ENCODE peak calls at places on chromosomes 5 and 9, in seven cellular contexts. One of them, this sample, is unnamed.

GRCh38 chr9:89863837-89864236 is 259.0 kb downstream of the GADD45G start:
- DNase-seq in spleen: peak
- DNase-seq in activated CD8-positive, alpha-beta T cell treated with anti-CD3 and anti-CD28 coated beads for 36 hours: no peak
- DNase-seq in fibroblast of lung: no peak
- DNase-seq in right atrium auricular region: no peak
- DNase-seq in natural killer cell: no peak
- DNase-seq in fibroblast of pulmonary artery: no peak
- DNase-seq in this sample: no peak

GRCh38 chr9:114002986-114003740 is 74.9 kb downstream of the AMBP start:
- DNase-seq in spleen: peak
- DNase-seq in activated CD8-positive, alpha-beta T cell treated with anti-CD3 and anti-CD28 coated beads for 36 hours: no peak
- DNase-seq in fibroblast of lung: peak
- DNase-seq in right atrium auricular region: peak
- DNase-seq in natural killer cell: no peak
- DNase-seq in fibroblast of pulmonary artery: no peak
- DNase-seq in this sample: peak

GRCh38 chr5:141960018-141960417 is 2.0 kb upstream of the PCDH12 start:
- DNase-seq in spleen: peak
- DNase-seq in activated CD8-positive, alpha-beta T cell treated with anti-CD3 and anti-CD28 coated beads for 36 hours: peak
- DNase-seq in fibroblast of lung: no peak
- DNase-seq in right atrium auricular region: no peak
- DNase-seq in natural killer cell: no peak
- DNase-seq in fibroblast of pulmonary artery: no peak
- DNase-seq in this sample: no peak

GRCh38 chr5:139472410-139473030 is 1.7 kb downstream of the SMIM33 start:
- DNase-seq in spleen: no peak
- DNase-seq in activated CD8-positive, alpha-beta T cell treated with anti-CD3 and anti-CD28 coated beads for 36 hours: no peak
- DNase-seq in fibroblast of lung: no peak
- DNase-seq in right atrium auricular region: no peak
- DNase-seq in natural killer cell: no peak
- DNase-seq in fibroblast of pulmonary artery: no peak
- DNase-seq in this sample: no peak

GRCh38 chr9:126347093-126347492 is 20.5 kb downstream of the MVB12B start:
- DNase-seq in spleen: no peak
- DNase-seq in activated CD8-positive, alpha-beta T cell treated with anti-CD3 and anti-CD28 coated beads for 36 hours: no peak
- DNase-seq in fibroblast of lung: no peak
- DNase-seq in right atrium auricular region: no peak
- DNase-seq in natural killer cell: no peak
- DNase-seq in fibroblast of pulmonary artery: no peak
- DNase-seq in this sample: no peak

GRCh38 chr5:29994519-29994918 is 1199.0 kb upstream of the CDH6 start:
- DNase-seq in spleen: no peak
- DNase-seq in activated CD8-positive, alpha-beta T cell treated with anti-CD3 and anti-CD28 coated beads for 36 hours: no peak
- DNase-seq in fibroblast of lung: no peak
- DNase-seq in right atrium auricular region: no peak
- DNase-seq in natural killer cell: no peak
- DNase-seq in fibroblast of pulmonary artery: no peak
- DNase-seq in this sample: no peak

GRCh38 chr5:96968614-96969013 is 32.7 kb downstream of the LNPEP start:
- DNase-seq in spleen: no peak
- DNase-seq in activated CD8-positive, alpha-beta T cell treated with anti-CD3 and anti-CD28 coated beads for 36 hours: no peak
- DNase-seq in fibroblast of lung: no peak
- DNase-seq in right atrium auricular region: no peak
- DNase-seq in natural killer cell: no peak
- DNase-seq in fibroblast of pulmonary artery: no peak
- DNase-seq in this sample: no peak

GRCh38 chr5:31442253-31442820 is 89.6 kb downstream of the DROSHA start:
- DNase-seq in spleen: no peak
- DNase-seq in activated CD8-positive, alpha-beta T cell treated with anti-CD3 and anti-CD28 coated beads for 36 hours: no peak
- DNase-seq in fibroblast of lung: peak
- DNase-seq in right atrium auricular region: no peak
- DNase-seq in natural killer cell: no peak
- DNase-seq in fibroblast of pulmonary artery: peak
- DNase-seq in this sample: no peak

GRCh38 chr9:5326187-5326586 is 13.5 kb downstream of the RLN1 start:
- DNase-seq in spleen: no peak
- DNase-seq in activated CD8-positive, alpha-beta T cell treated with anti-CD3 and anti-CD28 coated beads for 36 hours: no peak
- DNase-seq in fibroblast of lung: no peak
- DNase-seq in right atrium auricular region: no peak
- DNase-seq in natural killer cell: no peak
- DNase-seq in fibroblast of pulmonary artery: no peak
- DNase-seq in this sample: no peak

GRCh38 chr9:20989923-20990341 is 41.5 kb downstream of the HACD4 start:
- DNase-seq in spleen: peak
- DNase-seq in activated CD8-positive, alpha-beta T cell treated with anti-CD3 and anti-CD28 coated beads for 36 hours: no peak
- DNase-seq in fibroblast of lung: peak
- DNase-seq in right atrium auricular region: no peak
- DNase-seq in natural killer cell: no peak
- DNase-seq in fibroblast of pulmonary artery: no peak
- DNase-seq in this sample: peak

GRCh38 chr5:13251623-13252367 is 692.7 kb downstream of the DNAH5 start:
- DNase-seq in spleen: no peak
- DNase-seq in activated CD8-positive, alpha-beta T cell treated with anti-CD3 and anti-CD28 coated beads for 36 hours: no peak
- DNase-seq in fibroblast of lung: peak
- DNase-seq in right atrium auricular region: no peak
- DNase-seq in natural killer cell: no peak
- DNase-seq in fibroblast of pulmonary artery: peak
- DNase-seq in this sample: no peak

GRCh38 chr9:101530076-101530711 is 3.5 kb upstream of the RNF20 start:
- DNase-seq in spleen: no peak
- DNase-seq in activated CD8-positive, alpha-beta T cell treated with anti-CD3 and anti-CD28 coated beads for 36 hours: peak
- DNase-seq in fibroblast of lung: peak
- DNase-seq in right atrium auricular region: peak
- DNase-seq in natural killer cell: peak
- DNase-seq in fibroblast of pulmonary artery: peak
- DNase-seq in this sample: peak

GRCh38 chr5:119285070-119285916 is 70.5 kb upstream of the TNFAIP8 start:
- DNase-seq in spleen: no peak
- DNase-seq in activated CD8-positive, alpha-beta T cell treated with anti-CD3 and anti-CD28 coated beads for 36 hours: no peak
- DNase-seq in fibroblast of lung: peak
- DNase-seq in right atrium auricular region: no peak
- DNase-seq in natural killer cell: no peak
- DNase-seq in fibroblast of pulmonary artery: no peak
- DNase-seq in this sample: no peak

GRCh38 chr5:169534311-169534880 is 49.2 kb upstream of the SPDL1 start:
- DNase-seq in spleen: no peak
- DNase-seq in activated CD8-positive, alpha-beta T cell treated with anti-CD3 and anti-CD28 coated beads for 36 hours: no peak
- DNase-seq in fibroblast of lung: peak
- DNase-seq in right atrium auricular region: no peak
- DNase-seq in natural killer cell: no peak
- DNase-seq in fibroblast of pulmonary artery: no peak
- DNase-seq in this sample: no peak

GRCh38 chr9:14314929-14315753 is 1.2 kb upstream of the NFIB start:
- DNase-seq in spleen: peak
- DNase-seq in activated CD8-positive, alpha-beta T cell treated with anti-CD3 and anti-CD28 coated beads for 36 hours: no peak
- DNase-seq in fibroblast of lung: peak
- DNase-seq in right atrium auricular region: peak
- DNase-seq in natural killer cell: no peak
- DNase-seq in fibroblast of pulmonary artery: peak
- DNase-seq in this sample: no peak

GRCh38 chr9:136644593-136645342 is 17.9 kb upstream of the EGFL7 start:
- DNase-seq in spleen: peak
- DNase-seq in activated CD8-positive, alpha-beta T cell treated with anti-CD3 and anti-CD28 coated beads for 36 hours: peak
- DNase-seq in fibroblast of lung: no peak
- DNase-seq in right atrium auricular region: peak
- DNase-seq in natural killer cell: peak
- DNase-seq in fibroblast of pulmonary artery: no peak
- DNase-seq in this sample: peak

GRCh38 chr5:72552041-72552557 is 44.9 kb upstream of the ZNF366 start:
- DNase-seq in spleen: no peak
- DNase-seq in activated CD8-positive, alpha-beta T cell treated with anti-CD3 and anti-CD28 coated beads for 36 hours: no peak
- DNase-seq in fibroblast of lung: peak
- DNase-seq in right atrium auricular region: no peak
- DNase-seq in natural killer cell: no peak
- DNase-seq in fibroblast of pulmonary artery: peak
- DNase-seq in this sample: no peak

GRCh38 chr5:93497101-93497500 is 83.9 kb downstream of the NR2F1-AS1 start:
- DNase-seq in spleen: no peak
- DNase-seq in activated CD8-positive, alpha-beta T cell treated with anti-CD3 and anti-CD28 coated beads for 36 hours: no peak
- DNase-seq in fibroblast of lung: peak
- DNase-seq in right atrium auricular region: no peak
- DNase-seq in natural killer cell: no peak
- DNase-seq in fibroblast of pulmonary artery: peak
- DNase-seq in this sample: no peak

GRCh38 chr5:61301345-61301744 is 30.7 kb upstream of the ZSWIM6 start:
- DNase-seq in spleen: no peak
- DNase-seq in activated CD8-positive, alpha-beta T cell treated with anti-CD3 and anti-CD28 coated beads for 36 hours: no peak
- DNase-seq in fibroblast of lung: peak
- DNase-seq in right atrium auricular region: no peak
- DNase-seq in natural killer cell: no peak
- DNase-seq in fibroblast of pulmonary artery: peak
- DNase-seq in this sample: no peak
- TF ChIP-seq CTCF in spleen: no peak
- TF ChIP-seq CTCF in activated CD8-positive, alpha-beta T cell treated with anti-CD3 and anti-CD28 coated beads for 36 hours: no peak
- TF ChIP-seq CTCF in fibroblast of lung: peak
- TF ChIP-seq CTCF in right atrium auricular region: no peak
- TF ChIP-seq CTCF in natural killer cell: no peak
- TF ChIP-seq CTCF in fibroblast of pulmonary artery: peak
- TF ChIP-seq CTCF in this sample: no peak

GRCh38 chr9:18299449-18299848 is 174.5 kb upstream of the ADAMTSL1 start:
- DNase-seq in spleen: no peak
- DNase-seq in activated CD8-positive, alpha-beta T cell treated with anti-CD3 and anti-CD28 coated beads for 36 hours: no peak
- DNase-seq in fibroblast of lung: no peak
- DNase-seq in right atrium auricular region: no peak
- DNase-seq in natural killer cell: no peak
- DNase-seq in fibroblast of pulmonary artery: no peak
- DNase-seq in this sample: no peak

GRCh38 chr9:18297532-18297872 is 176.5 kb upstream of the ADAMTSL1 start:
- DNase-seq in spleen: no peak
- DNase-seq in activated CD8-positive, alpha-beta T cell treated with anti-CD3 and anti-CD28 coated beads for 36 hours: no peak
- DNase-seq in fibroblast of lung: no peak
- DNase-seq in right atrium auricular region: no peak
- DNase-seq in natural killer cell: no peak
- DNase-seq in fibroblast of pulmonary artery: no peak
- DNase-seq in this sample: no peak

GRCh38 chr9:18296702-18297531 is 177.0 kb upstream of the ADAMTSL1 start:
- DNase-seq in spleen: no peak
- DNase-seq in activated CD8-positive, alpha-beta T cell treated with anti-CD3 and anti-CD28 coated beads for 36 hours: no peak
- DNase-seq in fibroblast of lung: peak
- DNase-seq in right atrium auricular region: no peak
- DNase-seq in natural killer cell: no peak
- DNase-seq in fibroblast of pulmonary artery: peak
- DNase-seq in this sample: no peak

DNA sequence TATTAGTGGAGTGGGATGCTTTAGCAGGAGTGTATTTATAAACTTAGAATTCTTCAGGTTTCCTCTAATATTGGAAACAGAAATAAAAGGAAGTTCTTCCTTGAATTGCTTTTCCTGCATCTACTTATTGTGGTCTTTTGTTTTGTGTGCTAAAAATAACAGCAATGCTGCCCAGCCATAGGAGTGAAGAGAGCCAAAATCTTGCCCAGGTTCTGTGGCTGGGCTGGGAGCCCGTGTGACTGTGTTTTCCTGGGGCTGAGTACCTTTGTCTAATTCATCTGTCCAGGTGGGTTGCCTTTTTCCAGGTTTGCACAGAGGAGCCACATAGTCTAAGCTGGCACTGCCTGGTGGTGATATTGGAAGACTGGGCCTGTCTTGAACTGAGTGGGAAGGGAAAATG is 179.7 kb upstream of the ADAMTSL1 start:
- DNase-seq in spleen: no peak
- DNase-seq in activated CD8-positive, alpha-beta T cell treated with anti-CD3 and anti-CD28 coated beads for 36 hours: no peak
- DNase-seq in fibroblast of lung: no peak
- DNase-seq in right atrium auricular region: no peak
- DNase-seq in natural killer cell: no peak
- DNase-seq in fibroblast of pulmonary artery: no peak
- DNase-seq in this sample: no peak
- TF ChIP-seq CTCF in spleen: no peak
- TF ChIP-seq CTCF in activated CD8-positive, alpha-beta T cell treated with anti-CD3 and anti-CD28 coated beads for 36 hours: no peak
- TF ChIP-seq CTCF in fibroblast of lung: no peak
- TF ChIP-seq CTCF in right atrium auricular region: no peak
- TF ChIP-seq CTCF in natural killer cell: no peak
- TF ChIP-seq CTCF in fibroblast of pulmonary artery: no peak
- TF ChIP-seq CTCF in this sample: no peak

GRCh38 chr5:149833116-149833827 is 103.2 kb downstream of the PPARGC1B start:
- DNase-seq in spleen: peak
- DNase-seq in activated CD8-positive, alpha-beta T cell treated with anti-CD3 and anti-CD28 coated beads for 36 hours: no peak
- DNase-seq in fibroblast of lung: no peak
- DNase-seq in right atrium auricular region: no peak
- DNase-seq in natural killer cell: no peak
- DNase-seq in fibroblast of pulmonary artery: no peak
- DNase-seq in this sample: no peak

GRCh38 chr5:149832636-149833035 is 102.5 kb downstream of the PPARGC1B start:
- DNase-seq in spleen: no peak
- DNase-seq in activated CD8-positive, alpha-beta T cell treated with anti-CD3 and anti-CD28 coated beads for 36 hours: no peak
- DNase-seq in fibroblast of lung: no peak
- DNase-seq in right atrium auricular region: no peak
- DNase-seq in natural killer cell: no peak
- DNase-seq in fibroblast of pulmonary artery: no peak
- DNase-seq in this sample: no peak

GRCh38 chr5:149836451-149837139 is 106.5 kb downstream of the PPARGC1B start:
- DNase-seq in spleen: peak
- DNase-seq in activated CD8-positive, alpha-beta T cell treated with anti-CD3 and anti-CD28 coated beads for 36 hours: no peak
- DNase-seq in fibroblast of lung: no peak
- DNase-seq in right atrium auricular region: no peak
- DNase-seq in natural killer cell: no peak
- DNase-seq in fibroblast of pulmonary artery: no peak
- DNase-seq in this sample: no peak

GRCh38 chr5:149831492-149831891 is 101.4 kb downstream of the PPARGC1B start:
- DNase-seq in spleen: peak
- DNase-seq in activated CD8-positive, alpha-beta T cell treated with anti-CD3 and anti-CD28 coated beads for 36 hours: peak
- DNase-seq in fibroblast of lung: peak
- DNase-seq in right atrium auricular region: no peak
- DNase-seq in natural killer cell: no peak
- DNase-seq in fibroblast of pulmonary artery: peak
- DNase-seq in this sample: no peak

GRCh38 chr5:149834246-149834855 is 104.2 kb downstream of the PPARGC1B start:
- DNase-seq in spleen: no peak
- DNase-seq in activated CD8-positive, alpha-beta T cell treated with anti-CD3 and anti-CD28 coated beads for 36 hours: peak
- DNase-seq in fibroblast of lung: peak
- DNase-seq in right atrium auricular region: peak
- DNase-seq in natural killer cell: peak
- DNase-seq in fibroblast of pulmonary artery: peak
- DNase-seq in this sample: no peak
- TF ChIP-seq CTCF in spleen: peak
- TF ChIP-seq CTCF in activated CD8-positive, alpha-beta T cell treated with anti-CD3 and anti-CD28 coated beads for 36 hours: peak
- TF ChIP-seq CTCF in fibroblast of lung: peak
- TF ChIP-seq CTCF in right atrium auricular region: no peak
- TF ChIP-seq CTCF in natural killer cell: peak
- TF ChIP-seq CTCF in fibroblast of pulmonary artery: peak
- TF ChIP-seq CTCF in this sample: peak

GRCh38 chr5:25006734-25007133 is 362.0 kb upstream of the CDH10 start:
- DNase-seq in spleen: no peak
- DNase-seq in activated CD8-positive, alpha-beta T cell treated with anti-CD3 and anti-CD28 coated beads for 36 hours: no peak
- DNase-seq in fibroblast of lung: peak
- DNase-seq in right atrium auricular region: no peak
- DNase-seq in natural killer cell: no peak
- DNase-seq in fibroblast of pulmonary artery: peak
- DNase-seq in this sample: no peak
- TF ChIP-seq CTCF in spleen: no peak
- TF ChIP-seq CTCF in activated CD8-positive, alpha-beta T cell treated with anti-CD3 and anti-CD28 coated beads for 36 hours: no peak
- TF ChIP-seq CTCF in fibroblast of lung: no peak
- TF ChIP-seq CTCF in right atrium auricular region: no peak
- TF ChIP-seq CTCF in natural killer cell: no peak
- TF ChIP-seq CTCF in fibroblast of pulmonary artery: no peak
- TF ChIP-seq CTCF in this sample: no peak

This sample was measured in CD14-positive monocyte.